ENCODE peak calls at places on chromosomes 12 and 14, in seven cellular contexts. D is NCI-H526 treated with DMSO at 0.1 percent for 48 hours, C is hypothalamus, J is adipocyte, N is dorsolateral prefrontal cortex, W is breast epithelium, H is foreskin fibroblast. Q is an unnamed sample.

GRCh38 chr14:75334191-75335051 is 55.8 kb downstream of the FOS start:
- DNase-seq in D (no peak), C (peak), J (no peak), N (peak), W (no peak), H (no peak), Q (no peak)

GRCh38 chr14:99772371-99773283 is 20.6 kb upstream of the EML1 start:
- DNase-seq in D (no peak), C (no peak), J (no peak), N (no peak), W (no peak), H (no peak), Q (no peak)

GRCh38 chr12:92654929-92655328 is 47.9 kb upstream of the PLEKHG7 start:
- DNase-seq in D (no peak), C (no peak), J (peak), N (no peak), W (no peak), H (peak), Q (no peak)

GRCh38 chr14:69613312-69614073 is 2.1 kb downstream of the SUSD6 start:
- DNase-seq in D (no peak), C (no peak), J (no peak), N (no peak), W (no peak), H (no peak), Q (no peak)

GRCh38 chr14:94317259-94317658 is 5.9 kb downstream of the SERPINA6 start:
- DNase-seq in D (no peak), C (no peak), J (peak), N (no peak), W (no peak), H (no peak), Q (no peak)

GRCh38 chr14:91225025-91225424 is 19.5 kb downstream of the GPR68 start:
- DNase-seq in D (no peak), C (no peak), J (no peak), N (no peak), W (no peak), H (no peak), Q (no peak)

GRCh38 chr14:89618821-89619551 is 202.0 kb upstream of the FOXN3 start:
- DNase-seq in D (peak), C (peak), J (peak), N (peak), W (no peak), H (peak), Q (no peak)

GRCh38 chr14:90300649-90301048 is 31.1 kb downstream of the NRDE2 start:
- DNase-seq in D (no peak), C (no peak), J (peak), N (no peak), W (no peak), H (no peak), Q (no peak)

GRCh38 chr14:55734731-55735130 is 154.7 kb downstream of the KTN1 start:
- DNase-seq in D (no peak), C (no peak), J (no peak), N (no peak), W (no peak), H (no peak), Q (no peak)